ENCODE peak calls at places on chromosome 16, in nine cellular contexts. F is CD8-positive, alpha-beta T cell; D is transverse colon; I is Peyer's patch; X is hepatocyte; K is body of pancreas; Y is K562; A is stomach; W is OCI-LY7. B is an unnamed sample.
A peak's percentile ranks its signal among the peaks of the same experiment; 100 is the strongest.

GRCh38 chr16:3007957-3008748 is 4.6 kb upstream of the CLDN9 start:
- DNase-seq in F (no peak), D (no peak), I (peak; percentile 60), X (peak; percentile 76), K (peak; percentile 59), Y (peak; percentile 61), A (no peak), W (peak; percentile 23), B (no peak)

GRCh38 chr16:75273054-75273925 is 21.9 kb upstream of the BCAR1 start:
- DNase-seq in F (no peak), D (no peak), I (no peak), X (peak; percentile 40), K (no peak), Y (no peak), A (no peak), W (no peak), B (peak; percentile 51)

GRCh38 chr16:4500283-4500682 is 24.1 kb downstream of the HMOX2 start:
- DNase-seq in F (no peak), D (no peak), I (no peak), X (peak; percentile 77), K (peak; percentile 50), Y (no peak), A (peak; percentile 47), W (no peak), B (no peak)

GRCh38 chr16:7090628-7091115 is 242.0 kb upstream of the RBFOX1 start:
- DNase-seq in F (no peak), D (no peak), I (no peak), X (no peak), K (no peak), Y (no peak), A (no peak), W (no peak), B (no peak)

GRCh38 chr16:58119509-58119845 is 9.7 kb downstream of the CFAP20 start:
- DNase-seq in F (no peak), D (no peak), I (no peak), X (no peak), K (no peak), Y (no peak), A (no peak), W (no peak), B (no peak)

GRCh38 chr16:80883159-80883642 is 78.8 kb upstream of the CDYL2 start:
- DNase-seq in F (no peak), D (peak; percentile 79), I (peak; percentile 69), X (peak; percentile 63), K (peak; percentile 71), Y (no peak), A (peak; percentile 66), W (no peak), B (no peak)

GRCh38 chr16:27918755-27919154 is 144.8 kb downstream of the GSG1L start:
- DNase-seq in F (no peak), D (no peak), I (no peak), X (no peak), K (no peak), Y (no peak), A (no peak), W (no peak), B (no peak)

GRCh38 chr16:25161753-25162152 is 50.2 kb downstream of the LCMT1 start:
- DNase-seq in F (no peak), D (no peak), I (no peak), X (no peak), K (no peak), Y (no peak), A (no peak), W (no peak), B (no peak)

GRCh38 chr16:900211-900610 is 70.6 kb downstream of the LMF1 start:
- DNase-seq in F (no peak), D (no peak), I (no peak), X (no peak), K (no peak), Y (no peak), A (no peak), W (no peak), B (no peak)

GRCh38 chr16:77869997-77870813 is 81.8 kb downstream of the VAT1L start:
- DNase-seq in F (no peak), D (peak; percentile 45), I (no peak), X (peak; percentile 21), K (no peak), Y (no peak), A (no peak), W (no peak), B (no peak)

GRCh38 chr16:79758615-79759346 is 158.2 kb upstream of the MAF start:
- DNase-seq in F (no peak), D (no peak), I (no peak), X (peak; percentile 44), K (no peak), Y (no peak), A (no peak), W (no peak), B (peak; percentile 16)

GRCh38 chr16:81830845-81831600 is 51.9 kb downstream of the PLCG2 start:
- DNase-seq in F (no peak), D (no peak), I (no peak), X (no peak), K (no peak), Y (no peak), A (no peak), W (no peak), B (no peak)

GRCh38 chr16:77946834-77947233 is 75.5 kb upstream of the CLEC3A start:
- DNase-seq in F (no peak), D (no peak), I (no peak), X (peak; percentile 23), K (no peak), Y (no peak), A (no peak), W (no peak), B (no peak)

GRCh38 chr16:31072540-31073072 is 1.4 kb downstream of the ZNF668 start:
- DNase-seq in F (no peak), D (peak; percentile 38), I (peak; percentile 67), X (peak; percentile 37), K (no peak), Y (peak; percentile 50), A (no peak), W (peak; percentile 61), B (no peak)

GRCh38 chr16:82643936-82644630 is 17.3 kb downstream of the CDH13 start:
- DNase-seq in F (no peak), D (no peak), I (no peak), X (no peak), K (no peak), Y (no peak), A (no peak), W (no peak), B (no peak)

GRCh38 chr16:87601322-87602004 is 845 bp upstream of the JPH3 start:
- DNase-seq in F (no peak), D (no peak), I (no peak), X (no peak), K (no peak), Y (no peak), A (no peak), W (no peak), B (no peak)

GRCh38 chr16:87602821-87603683 is 744 bp downstream of the JPH3 start:
- DNase-seq in F (no peak), D (no peak), I (no peak), X (no peak), K (no peak), Y (peak; percentile 43), A (no peak), W (no peak), B (no peak)

GRCh38 chr16:87602005-87602790 is at the start of gene JPH3:
- DNase-seq in F (no peak), D (no peak), I (no peak), X (peak; percentile 62), K (no peak), Y (peak; percentile 73), A (no peak), W (no peak), B (no peak)

GRCh38 chr16:87604572-87605135 is 2.3 kb downstream of the JPH3 start:
- DNase-seq in F (no peak), D (no peak), I (no peak), X (no peak), K (no peak), Y (no peak), A (no peak), W (no peak), B (no peak)

GRCh38 chr16:87603684-87604571 is 1.6 kb downstream of the JPH3 start:
- DNase-seq in F (no peak), D (no peak), I (no peak), X (no peak), K (no peak), Y (no peak), A (no peak), W (no peak), B (no peak)
- H3K4me3 ChIP-seq in F (no peak overlapping the region), D (no peak overlapping the region), I (no peak overlapping the region), X (no peak overlapping the region), K (no peak overlapping the region), Y (no peak overlapping the region), A (peak overlapping the region; percentile 36), W (no peak overlapping the region), B (no peak overlapping the region)

GRCh38 chr16:8831450-8832382 is 34.1 kb downstream of the PMM2 start:
- DNase-seq in F (no peak), D (no peak), I (no peak), X (no peak), K (no peak), Y (no peak), A (no peak), W (no peak), B (no peak)
- TF ChIP-seq CTCF in F (no peak), D (no peak), I (no peak), X (no peak), K (no peak), Y (no peak), A (no peak), W (no peak), B (no peak)

DNA sequence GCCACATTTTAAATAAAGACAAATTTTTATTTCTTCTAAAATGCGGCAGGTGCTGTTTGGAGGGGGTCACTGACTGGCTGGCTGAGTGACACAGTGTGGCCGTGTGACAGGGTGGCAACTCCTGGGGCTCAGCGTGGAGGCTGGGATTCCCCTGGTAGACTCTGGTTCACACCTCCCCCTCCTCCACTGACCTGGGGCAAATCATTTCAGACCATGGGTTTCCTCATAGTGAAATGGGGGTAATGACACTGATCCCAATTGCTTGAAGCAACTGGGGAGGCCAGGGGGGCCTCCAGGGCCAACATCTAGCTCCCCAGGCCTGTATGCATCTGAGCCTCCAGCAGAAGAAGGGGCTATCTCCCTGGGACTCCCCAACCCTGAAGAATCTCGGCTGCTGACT is 6.6 kb downstream of the HSD11B2 start:
- DNase-seq in F (no peak), D (no peak), I (no peak), X (no peak), K (no peak), Y (no peak), A (no peak), W (no peak), B (no peak)
- H3K36me3 ChIP-seq in F (peaks cover 4% of the 10 kb centered on the region), D (peaks cover 22% of the 10 kb centered on the region), I (no peaks in the 10 kb centered on the region), X (no peaks in the 10 kb centered on the region), K (peaks cover 16% of the 10 kb centered on the region), Y (peaks cover 33% of the 10 kb centered on the region), A (peaks cover 70% of the 10 kb centered on the region), W (peaks cover 11% of the 10 kb centered on the region), B (peaks cover 3% of the 10 kb centered on the region)

DNA sequence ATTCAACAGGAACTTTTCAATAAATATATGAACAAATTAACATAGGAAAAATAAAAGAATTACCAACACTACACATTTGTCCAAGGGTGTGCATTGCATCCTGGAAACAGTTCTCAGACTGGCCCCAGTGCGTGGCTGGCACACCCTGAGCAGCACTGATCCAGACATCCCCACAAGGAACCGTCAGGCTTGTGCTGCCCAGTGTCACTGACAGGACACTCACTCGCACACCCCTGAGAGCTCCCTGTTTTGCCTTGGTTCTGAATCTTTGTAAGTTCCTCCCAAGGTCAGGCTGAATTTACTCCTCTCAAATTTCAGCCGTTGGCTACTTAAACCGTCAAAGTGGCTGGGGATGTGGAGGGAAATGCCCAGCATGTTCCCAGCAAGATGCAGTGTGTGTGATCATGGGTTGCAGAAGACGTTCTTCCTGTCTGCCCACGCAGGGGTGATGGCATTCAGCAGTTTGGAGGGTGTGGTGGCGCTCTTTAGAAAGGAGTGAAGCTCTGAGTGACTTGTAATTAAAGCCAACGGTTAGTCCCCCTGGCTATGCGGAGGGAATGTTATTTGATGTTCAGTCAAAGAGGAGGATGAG is 1.7 kb downstream of the MT2A start:
- DNase-seq in F (peak; percentile 43), D (peak; percentile 52), I (peak; percentile 79), X (peak; percentile 49), K (peak; percentile 42), Y (no peak), A (peak; percentile 47), W (peak; percentile 32), B (no peak)
- H3K4me3 ChIP-seq in F (peak overlapping the region; percentile 95), D (no peak overlapping the region), I (peak overlapping the region; percentile 50), X (no peak overlapping the region), K (no peak overlapping the region), Y (no peak overlapping the region), A (peak overlapping the region; percentile 78), W (peak overlapping the region; percentile 66), B (peak overlapping the region; percentile 87)